ENCODE peak calls at places on chromosomes 11 and 22, in eight cellular contexts. One of them, this sample, is unnamed.

GRCh38 chr11:73752903-73753302 is 8.0 kb downstream of the RAB6A start:
- DNase-seq in right cardiac atrium: no peak
- DNase-seq in mesendoderm: no peak
- DNase-seq in adrenal gland: no peak
- DNase-seq in osteoblast: no peak
- DNase-seq in thoracic aorta: no peak
- DNase-seq in pancreas: no peak
- DNase-seq in H9: no peak
- DNase-seq in this sample: no peak

GRCh38 chr11:1011320-1011698 is 25.2 kb downstream of the MUC6 start:
- DNase-seq in right cardiac atrium: no peak
- DNase-seq in mesendoderm: no peak
- DNase-seq in adrenal gland: no peak
- DNase-seq in osteoblast: no peak
- DNase-seq in thoracic aorta: no peak
- DNase-seq in pancreas: peak; percentile 78
- DNase-seq in H9: no peak
- DNase-seq in this sample: no peak

GRCh38 chr11:22792497-22792896 is 37.1 kb downstream of the SVIP start:
- DNase-seq in right cardiac atrium: no peak
- DNase-seq in mesendoderm: peak; percentile 13
- DNase-seq in adrenal gland: no peak
- DNase-seq in osteoblast: no peak
- DNase-seq in thoracic aorta: no peak
- DNase-seq in pancreas: no peak
- DNase-seq in H9: no peak
- DNase-seq in this sample: no peak

GRCh38 chr11:27429740-27430451 is 42.7 kb downstream of the LGR4 start:
- DNase-seq in right cardiac atrium: no peak
- DNase-seq in mesendoderm: no peak
- DNase-seq in adrenal gland: no peak
- DNase-seq in osteoblast: no peak
- DNase-seq in thoracic aorta: no peak
- DNase-seq in pancreas: no peak
- DNase-seq in H9: no peak
- DNase-seq in this sample: peak; percentile 19

GRCh38 chr11:2128102-2128511 is 11.1 kb downstream of the IGF2 start:
- DNase-seq in right cardiac atrium: no peak
- DNase-seq in mesendoderm: no peak
- DNase-seq in adrenal gland: no peak
- DNase-seq in osteoblast: peak; percentile 50
- DNase-seq in thoracic aorta: no peak
- DNase-seq in pancreas: peak; percentile 46
- DNase-seq in H9: no peak
- DNase-seq in this sample: no peak

GRCh38 chr11:73396251-73396930 is 20.2 kb downstream of the RELT start:
- DNase-seq in right cardiac atrium: peak; percentile 44
- DNase-seq in mesendoderm: no peak
- DNase-seq in adrenal gland: no peak
- DNase-seq in osteoblast: no peak
- DNase-seq in thoracic aorta: no peak
- DNase-seq in pancreas: peak; percentile 39
- DNase-seq in H9: no peak
- DNase-seq in this sample: no peak

GRCh38 chr22:19375435-19375834 is 56.1 kb downstream of the HIRA start:
- DNase-seq in right cardiac atrium: no peak
- DNase-seq in mesendoderm: no peak
- DNase-seq in adrenal gland: no peak
- DNase-seq in osteoblast: no peak
- DNase-seq in thoracic aorta: no peak
- DNase-seq in pancreas: peak; percentile 17
- DNase-seq in H9: no peak
- DNase-seq in this sample: no peak

GRCh38 chr11:45754261-45754709 is 50.7 kb upstream of the SLC35C1 start:
- DNase-seq in right cardiac atrium: peak; percentile 84
- DNase-seq in mesendoderm: peak; percentile 89
- DNase-seq in adrenal gland: peak; percentile 74
- DNase-seq in osteoblast: no peak
- DNase-seq in thoracic aorta: no peak
- DNase-seq in pancreas: no peak
- DNase-seq in H9: no peak
- DNase-seq in this sample: peak; percentile 39

GRCh38 chr11:33399421-33399820 is 142.2 kb downstream of the HIPK3 start:
- DNase-seq in right cardiac atrium: no peak
- DNase-seq in mesendoderm: no peak
- DNase-seq in adrenal gland: no peak
- DNase-seq in osteoblast: no peak
- DNase-seq in thoracic aorta: no peak
- DNase-seq in pancreas: no peak
- DNase-seq in H9: no peak
- DNase-seq in this sample: no peak
- H3K4me1 ChIP-seq in right cardiac atrium: no peaks in the 10 kb centered on the region
- H3K4me1 ChIP-seq in mesendoderm: no peaks in the 10 kb centered on the region
- H3K4me1 ChIP-seq in adrenal gland: no peaks in the 10 kb centered on the region
- H3K4me1 ChIP-seq in osteoblast: no peaks in the 10 kb centered on the region
- H3K4me1 ChIP-seq in thoracic aorta: no peaks in the 10 kb centered on the region
- H3K4me1 ChIP-seq in pancreas: no peaks in the 10 kb centered on the region
- H3K4me1 ChIP-seq in H9: no peaks in the 10 kb centered on the region
- H3K4me1 ChIP-seq in this sample: no peaks in the 10 kb centered on the region

GRCh38 chr11:66910016-66910415 is 48.2 kb downstream of the PC start:
- DNase-seq in right cardiac atrium: no peak
- DNase-seq in mesendoderm: no peak
- DNase-seq in adrenal gland: no peak
- DNase-seq in osteoblast: no peak
- DNase-seq in thoracic aorta: no peak
- DNase-seq in pancreas: no peak
- DNase-seq in H9: no peak
- DNase-seq in this sample: no peak

GRCh38 chr11:66912963-66913362 is 45.2 kb downstream of the PC start:
- DNase-seq in right cardiac atrium: no peak
- DNase-seq in mesendoderm: no peak
- DNase-seq in adrenal gland: no peak
- DNase-seq in osteoblast: no peak
- DNase-seq in thoracic aorta: no peak
- DNase-seq in pancreas: no peak
- DNase-seq in H9: no peak
- DNase-seq in this sample: no peak

GRCh38 chr11:66910669-66911068 is 47.5 kb downstream of the PC start:
- DNase-seq in right cardiac atrium: no peak
- DNase-seq in mesendoderm: no peak
- DNase-seq in adrenal gland: no peak
- DNase-seq in osteoblast: no peak
- DNase-seq in thoracic aorta: no peak
- DNase-seq in pancreas: no peak
- DNase-seq in H9: no peak
- DNase-seq in this sample: no peak

GRCh38 chr11:66914505-66914904 is 43.7 kb downstream of the PC start:
- DNase-seq in right cardiac atrium: no peak
- DNase-seq in mesendoderm: no peak
- DNase-seq in adrenal gland: no peak
- DNase-seq in osteoblast: no peak
- DNase-seq in thoracic aorta: no peak
- DNase-seq in pancreas: no peak
- DNase-seq in H9: no peak
- DNase-seq in this sample: no peak

DNA sequence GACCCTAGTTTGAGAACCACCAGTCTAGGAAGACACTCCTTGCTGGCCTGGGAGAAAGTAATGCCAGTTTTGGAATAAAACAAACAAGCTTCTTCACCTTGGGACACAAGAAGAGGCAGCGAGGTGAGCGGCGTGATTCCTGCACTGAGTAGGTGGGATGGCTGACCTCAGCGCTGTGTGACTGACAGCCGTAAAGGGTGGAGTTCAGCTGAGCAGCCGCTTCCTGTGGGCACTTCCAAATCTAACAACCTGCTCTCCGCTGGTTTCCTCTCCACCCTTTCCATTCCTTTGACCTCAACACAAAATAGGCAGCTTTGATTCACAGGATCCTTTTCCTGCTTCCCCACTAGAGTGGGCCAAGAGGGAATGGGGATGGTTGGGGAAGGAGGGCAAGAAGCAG is 45.8 kb downstream of the PC start:
- DNase-seq in right cardiac atrium: no peak
- DNase-seq in mesendoderm: peak; percentile 34
- DNase-seq in adrenal gland: no peak
- DNase-seq in osteoblast: no peak
- DNase-seq in thoracic aorta: no peak
- DNase-seq in pancreas: no peak
- DNase-seq in H9: peak; percentile 63
- DNase-seq in this sample: no peak
- H3K4me1 ChIP-seq in right cardiac atrium: no peaks in the 10 kb centered on the region
- H3K4me1 ChIP-seq in mesendoderm: peaks cover 1% of the 10 kb centered on the region
- H3K4me1 ChIP-seq in adrenal gland: peaks cover 14% of the 10 kb centered on the region
- H3K4me1 ChIP-seq in osteoblast: peaks cover 4% of the 10 kb centered on the region
- H3K4me1 ChIP-seq in thoracic aorta: no peaks in the 10 kb centered on the region
- H3K4me1 ChIP-seq in pancreas: no peaks in the 10 kb centered on the region
- H3K4me1 ChIP-seq in H9: peaks cover 12% of the 10 kb centered on the region
- H3K4me1 ChIP-seq in this sample: peaks cover 5% of the 10 kb centered on the region

DNA sequence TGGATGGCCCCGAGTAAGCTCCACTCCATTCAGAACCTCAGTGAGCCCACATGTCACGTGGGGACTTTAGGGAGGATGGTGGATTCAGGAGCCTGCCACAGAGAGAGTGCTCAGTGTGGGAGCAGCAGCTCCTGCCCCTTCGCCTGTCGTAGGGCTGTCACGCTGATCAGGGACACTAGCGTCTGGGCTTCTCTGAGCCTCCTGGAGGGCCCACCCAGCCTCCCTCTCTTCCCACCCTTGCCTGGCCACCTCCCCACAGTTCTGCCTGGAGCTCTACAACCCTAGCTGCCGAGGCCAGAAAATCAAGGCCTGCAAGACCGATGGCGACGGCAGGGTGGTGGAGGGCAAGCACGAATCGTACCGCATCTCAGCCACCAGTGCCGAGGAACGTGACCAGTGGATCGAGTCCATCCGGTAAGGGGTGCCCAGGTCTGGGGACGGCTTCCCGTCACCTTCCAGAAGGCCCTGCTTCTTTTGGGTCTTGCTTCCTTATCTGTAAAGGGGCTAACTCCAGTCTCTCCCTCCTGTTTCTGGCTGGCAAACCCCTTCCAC is 29.5 kb downstream of the CYTH4 start:
- DNase-seq in right cardiac atrium: no peak
- DNase-seq in mesendoderm: no peak
- DNase-seq in adrenal gland: no peak
- DNase-seq in osteoblast: peak; percentile 53
- DNase-seq in thoracic aorta: no peak
- DNase-seq in pancreas: no peak
- DNase-seq in H9: no peak
- DNase-seq in this sample: no peak
- H3K4me1 ChIP-seq in right cardiac atrium: peaks cover 7% of the 10 kb centered on the region
- H3K4me1 ChIP-seq in mesendoderm: no peaks in the 10 kb centered on the region
- H3K4me1 ChIP-seq in adrenal gland: peaks cover 21% of the 10 kb centered on the region
- H3K4me1 ChIP-seq in osteoblast: peaks cover 40% of the 10 kb centered on the region
- H3K4me1 ChIP-seq in thoracic aorta: peaks cover 18% of the 10 kb centered on the region
- H3K4me1 ChIP-seq in pancreas: no peaks in the 10 kb centered on the region
- H3K4me1 ChIP-seq in H9: no peaks in the 10 kb centered on the region
- H3K4me1 ChIP-seq in this sample: peaks cover 19% of the 10 kb centered on the region

GRCh38 chr11:69429716-69430491 is 51.6 kb upstream of the LINC01488 start:
- DNase-seq in right cardiac atrium: no peak
- DNase-seq in mesendoderm: no peak
- DNase-seq in adrenal gland: no peak
- DNase-seq in osteoblast: peak; percentile 58
- DNase-seq in thoracic aorta: no peak
- DNase-seq in pancreas: peak; percentile 51
- DNase-seq in H9: no peak
- DNase-seq in this sample: no peak

GRCh38 chr11:69430566-69430965 is 50.9 kb upstream of the LINC01488 start:
- DNase-seq in right cardiac atrium: no peak
- DNase-seq in mesendoderm: no peak
- DNase-seq in adrenal gland: no peak
- DNase-seq in osteoblast: peak; percentile 92
- DNase-seq in thoracic aorta: no peak
- DNase-seq in pancreas: no peak
- DNase-seq in H9: no peak
- DNase-seq in this sample: no peak

GRCh38 chr11:69431136-69431535 is 50.3 kb upstream of the LINC01488 start:
- DNase-seq in right cardiac atrium: no peak
- DNase-seq in mesendoderm: no peak
- DNase-seq in adrenal gland: no peak
- DNase-seq in osteoblast: peak; percentile 45
- DNase-seq in thoracic aorta: no peak
- DNase-seq in pancreas: peak; percentile 19
- DNase-seq in H9: no peak
- DNase-seq in this sample: no peak

GRCh38 chr11:69433741-69434140 is 47.7 kb upstream of the LINC01488 start:
- DNase-seq in right cardiac atrium: peak; percentile 23
- DNase-seq in mesendoderm: no peak
- DNase-seq in adrenal gland: no peak
- DNase-seq in osteoblast: peak; percentile 80
- DNase-seq in thoracic aorta: no peak
- DNase-seq in pancreas: peak; percentile 30
- DNase-seq in H9: no peak
- DNase-seq in this sample: no peak

GRCh38 chr11:69431893-69432738 is 49.3 kb upstream of the LINC01488 start:
- DNase-seq in right cardiac atrium: peak; percentile 18
- DNase-seq in mesendoderm: no peak
- DNase-seq in adrenal gland: no peak
- DNase-seq in osteoblast: peak; percentile 84
- DNase-seq in thoracic aorta: no peak
- DNase-seq in pancreas: no peak
- DNase-seq in H9: no peak
- DNase-seq in this sample: no peak
- H3K4me1 ChIP-seq in right cardiac atrium: no peaks in the 10 kb centered on the region
- H3K4me1 ChIP-seq in mesendoderm: peaks cover 13% of the 10 kb centered on the region
- H3K4me1 ChIP-seq in adrenal gland: no peaks in the 10 kb centered on the region
- H3K4me1 ChIP-seq in osteoblast: peaks cover 7% of the 10 kb centered on the region
- H3K4me1 ChIP-seq in thoracic aorta: no peaks in the 10 kb centered on the region
- H3K4me1 ChIP-seq in pancreas: no peaks in the 10 kb centered on the region
- H3K4me1 ChIP-seq in H9: no peaks in the 10 kb centered on the region
- H3K4me1 ChIP-seq in this sample: peaks cover 3% of the 10 kb centered on the region

This sample was measured in SK-N-SH.